ENCODE peak calls at places on chromosomes 13 and 19, in six cellular contexts. One of them, this sample, is unnamed.

GRCh38 chr19:7912144-7912696 is 2.4 kb upstream of the TGFBR3L start:
- DNase-seq in mesendoderm: no peak
- DNase-seq in H1: no peak
- DNase-seq in neuronal stem cell: no peak
- DNase-seq in IMR-90: no peak
- DNase-seq in H9: no peak
- DNase-seq in this sample: no peak

GRCh38 chr19:16383584-16384161 is 59.0 kb downstream of the KLF2 start:
- DNase-seq in IMR-90: no peak
- DNase-seq in mesendoderm: no peak
- DNase-seq in neuronal stem cell: no peak
- DNase-seq in H1: no peak
- DNase-seq in H9: no peak
- DNase-seq in this sample: no peak

GRCh38 chr19:56119585-56119978 is 1.5 kb downstream of the ZNF787 start:
- DNase-seq in H1: no peak
- DNase-seq in IMR-90: peak; percentile 44
- DNase-seq in mesendoderm: no peak
- DNase-seq in neuronal stem cell: no peak
- DNase-seq in H9: no peak
- DNase-seq in this sample: peak; percentile 49

GRCh38 chr19:34217952-34218817 is 36.2 kb upstream of the GARRE1 start:
- DNase-seq in IMR-90: peak; percentile 98
- DNase-seq in mesendoderm: no peak
- DNase-seq in H9: no peak
- DNase-seq in H1: no peak
- DNase-seq in neuronal stem cell: no peak
- DNase-seq in this sample: peak; percentile 92

GRCh38 chr19:13146763-13147563 is 3.2 kb downstream of the STX10 start:
- DNase-seq in H1: no peak
- DNase-seq in mesendoderm: no peak
- DNase-seq in H9: no peak
- DNase-seq in neuronal stem cell: no peak
- DNase-seq in IMR-90: no peak
- DNase-seq in this sample: no peak

GRCh38 chr13:70173236-70173959 is 65.1 kb upstream of the KLHL1 start:
- DNase-seq in H1: no peak
- DNase-seq in neuronal stem cell: no peak
- DNase-seq in mesendoderm: peak; percentile 31
- DNase-seq in IMR-90: no peak
- DNase-seq in H9: no peak
- DNase-seq in this sample: peak; percentile 70

GRCh38 chr19:18657590-18658365 is 20.9 kb downstream of the KLHL26 start:
- DNase-seq in IMR-90: peak; percentile 91
- DNase-seq in H9: peak; percentile 52
- DNase-seq in mesendoderm: peak; percentile 87
- DNase-seq in neuronal stem cell: peak; percentile 51
- DNase-seq in H1: no peak
- DNase-seq in this sample: peak; percentile 90

GRCh38 chr13:26829716-26830115 is 69.1 kb upstream of the GPR12 start:
- DNase-seq in IMR-90: no peak
- DNase-seq in neuronal stem cell: no peak
- DNase-seq in mesendoderm: no peak
- DNase-seq in H1: no peak
- DNase-seq in H9: no peak
- DNase-seq in this sample: no peak

GRCh38 chr19:50723069-50723468 is at the start of gene CLEC11A:
- DNase-seq in H9: no peak
- DNase-seq in IMR-90: peak; percentile 80
- DNase-seq in mesendoderm: peak; percentile 58
- DNase-seq in H1: no peak
- DNase-seq in neuronal stem cell: no peak
- DNase-seq in this sample: no peak

GRCh38 chr19:3687774-3688706 is 12.2 kb downstream of the PIP5K1C start:
- DNase-seq in mesendoderm: peak; percentile 58
- DNase-seq in H1: no peak
- DNase-seq in H9: peak; percentile 71
- DNase-seq in IMR-90: no peak
- DNase-seq in neuronal stem cell: no peak
- DNase-seq in this sample: no peak

GRCh38 chr13:52983836-52984235 is 44.8 kb upstream of the OLFM4 start:
- DNase-seq in H1: no peak
- DNase-seq in neuronal stem cell: no peak
- DNase-seq in H9: no peak
- DNase-seq in IMR-90: no peak
- DNase-seq in mesendoderm: no peak
- DNase-seq in this sample: no peak

GRCh38 chr13:112583592-112584277 is 4.2 kb downstream of the TUBGCP3 start:
- DNase-seq in mesendoderm: no peak
- DNase-seq in IMR-90: no peak
- DNase-seq in H1: no peak
- DNase-seq in neuronal stem cell: no peak
- DNase-seq in H9: no peak
- DNase-seq in this sample: no peak
- H2BK15ac ChIP-seq in mesendoderm: no peak overlapping the region
- H2BK15ac ChIP-seq in IMR-90: no peak overlapping the region
- H2BK15ac ChIP-seq in H1: no peak overlapping the region
- H2BK15ac ChIP-seq in neuronal stem cell: no peak overlapping the region
- H2BK15ac ChIP-seq in H9: no peak overlapping the region
- H2BK15ac ChIP-seq in this sample: no peak overlapping the region

GRCh38 chr13:110225007-110225406 is 82.0 kb downstream of the COL4A1 start:
- DNase-seq in H9: no peak
- DNase-seq in mesendoderm: no peak
- DNase-seq in H1: no peak
- DNase-seq in IMR-90: no peak
- DNase-seq in neuronal stem cell: no peak
- DNase-seq in this sample: no peak
- H3K4me1 ChIP-seq in H9: no peaks in the 10 kb centered on the region
- H3K4me1 ChIP-seq in mesendoderm: no peaks in the 10 kb centered on the region
- H3K4me1 ChIP-seq in H1: no peaks in the 10 kb centered on the region
- H3K4me1 ChIP-seq in IMR-90: peaks cover 27% of the 10 kb centered on the region
- H3K4me1 ChIP-seq in neuronal stem cell: peaks cover 5% of the 10 kb centered on the region
- H3K4me1 ChIP-seq in this sample: peaks cover 20% of the 10 kb centered on the region

GRCh38 chr13:66114127-66114526 is 1116.0 kb downstream of the PCDH9 start:
- DNase-seq in mesendoderm: no peak
- DNase-seq in IMR-90: peak; percentile 0
- DNase-seq in H9: no peak
- DNase-seq in H1: no peak
- DNase-seq in neuronal stem cell: no peak
- DNase-seq in this sample: no peak

GRCh38 chr13:66111628-66112027 is 1118.5 kb downstream of the PCDH9 start:
- DNase-seq in IMR-90: no peak
- DNase-seq in mesendoderm: peak; percentile 21
- DNase-seq in neuronal stem cell: no peak
- DNase-seq in H9: no peak
- DNase-seq in H1: no peak
- DNase-seq in this sample: no peak

GRCh38 chr13:66117573-66117972 is 1112.6 kb downstream of the PCDH9 start:
- DNase-seq in neuronal stem cell: no peak
- DNase-seq in H9: no peak
- DNase-seq in H1: no peak
- DNase-seq in mesendoderm: no peak
- DNase-seq in IMR-90: no peak
- DNase-seq in this sample: no peak
- H2BK15ac ChIP-seq in neuronal stem cell: no peak overlapping the region
- H2BK15ac ChIP-seq in H9: no peak overlapping the region
- H2BK15ac ChIP-seq in H1: no peak overlapping the region
- H2BK15ac ChIP-seq in mesendoderm: no peak overlapping the region
- H2BK15ac ChIP-seq in IMR-90: no peak overlapping the region
- H2BK15ac ChIP-seq in this sample: no peak overlapping the region

DNA sequence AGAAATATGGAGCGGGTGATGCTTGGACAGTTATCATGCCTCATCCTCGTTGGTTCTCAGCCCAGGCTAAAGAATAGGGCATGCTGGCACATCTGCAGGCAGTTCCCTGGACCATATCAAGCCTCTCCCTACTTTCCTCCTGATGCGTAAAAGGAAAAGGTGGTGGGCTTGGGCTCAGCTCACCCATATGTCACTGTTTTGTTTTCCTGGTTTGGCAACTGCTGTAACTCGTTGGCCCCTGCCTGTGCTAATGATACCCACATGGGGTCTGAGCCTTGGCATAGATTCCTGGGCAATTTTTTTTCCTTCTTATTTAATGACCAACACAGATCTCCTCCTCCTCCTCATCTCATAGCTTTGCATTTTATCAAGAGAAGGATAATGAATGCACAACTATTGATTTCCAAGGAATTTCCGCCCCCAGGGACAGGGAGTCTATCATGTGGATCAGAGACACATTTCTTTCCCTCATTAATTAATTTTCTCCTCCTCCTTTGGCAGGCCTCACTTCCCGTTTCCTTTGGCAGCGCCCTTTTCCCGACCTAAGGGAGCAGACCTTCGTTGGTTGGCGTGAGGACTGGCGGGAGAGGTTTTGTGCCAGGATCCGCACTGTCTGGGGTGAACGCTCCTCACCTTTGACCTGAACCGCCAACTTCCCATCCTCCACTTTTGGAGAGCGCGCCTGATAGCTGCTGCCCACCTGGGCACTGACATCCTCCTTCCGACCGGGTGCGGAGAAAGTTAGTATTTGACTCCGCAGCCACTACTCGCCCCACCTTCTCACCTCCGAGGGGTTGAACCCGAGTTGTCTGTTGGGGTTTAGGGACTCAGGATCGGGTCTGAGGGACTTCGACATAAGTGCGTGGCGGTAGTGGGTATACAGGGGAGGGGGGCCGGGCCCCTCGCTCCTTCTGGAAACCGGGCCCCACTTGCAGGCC is 3.4 kb upstream of the POU4F1 start:
- DNase-seq in IMR-90: no peak
- DNase-seq in H1: no peak
- DNase-seq in mesendoderm: peak; percentile 8
- DNase-seq in H9: peak; percentile 36
- DNase-seq in neuronal stem cell: peak; percentile 12
- DNase-seq in this sample: no peak
- H3K4me1 ChIP-seq in IMR-90: peaks cover 3% of the 10 kb centered on the region
- H3K4me1 ChIP-seq in H1: peaks cover 44% of the 10 kb centered on the region
- H3K4me1 ChIP-seq in mesendoderm: peaks cover 5% of the 10 kb centered on the region
- H3K4me1 ChIP-seq in H9: no peaks in the 10 kb centered on the region
- H3K4me1 ChIP-seq in neuronal stem cell: peaks cover 13% of the 10 kb centered on the region
- H3K4me1 ChIP-seq in this sample: peaks cover 39% of the 10 kb centered on the region

GRCh38 chr13:33452873-33453558 is 167.5 kb upstream of the STARD13 start:
- DNase-seq in neuronal stem cell: no peak
- DNase-seq in H1: no peak
- DNase-seq in H9: no peak
- DNase-seq in mesendoderm: no peak
- DNase-seq in IMR-90: no peak
- DNase-seq in this sample: no peak
- H2BK15ac ChIP-seq in neuronal stem cell: no peak overlapping the region
- H2BK15ac ChIP-seq in H1: no peak overlapping the region
- H2BK15ac ChIP-seq in H9: no peak overlapping the region
- H2BK15ac ChIP-seq in mesendoderm: no peak overlapping the region
- H2BK15ac ChIP-seq in IMR-90: no peak overlapping the region
- H2BK15ac ChIP-seq in this sample: no peak overlapping the region

GRCh38 chr19:1455336-1456120 is 5.6 kb downstream of the APC2 start:
- DNase-seq in H1: peak; percentile 90
- DNase-seq in H9: peak; percentile 98
- DNase-seq in IMR-90: peak; percentile 30
- DNase-seq in neuronal stem cell: no peak
- DNase-seq in mesendoderm: peak; percentile 84
- DNase-seq in this sample: peak; percentile 54
- H3K4me1 ChIP-seq in H1: peaks cover 32% of the 10 kb centered on the region
- H3K4me1 ChIP-seq in H9: no peaks in the 10 kb centered on the region
- H3K4me1 ChIP-seq in IMR-90: no peaks in the 10 kb centered on the region
- H3K4me1 ChIP-seq in neuronal stem cell: peaks cover 28% of the 10 kb centered on the region
- H3K4me1 ChIP-seq in mesendoderm: no peaks in the 10 kb centered on the region
- H3K4me1 ChIP-seq in this sample: peaks cover 13% of the 10 kb centered on the region